ENCODE peak calls at places on chromosomes 2 and 18, in eight cellular contexts. K, I, A, X, C, V, D and Z are unnamed samples.

GRCh38 chr2:42200534-42201227 is 31.5 kb downstream of the EML4 start:
- DNase-seq in D (no peak), K (no peak), X (no peak), A (no peak), I (no peak), V (no peak), C (no peak), Z (no peak)

GRCh38 chr2:204150695-204151240 is 214.2 kb downstream of the ICOS start:
- DNase-seq in X (no peak), D (no peak), I (no peak), K (no peak), V (no peak), C (no peak), A (no peak), Z (no peak)

GRCh38 chr2:181656450-181657261 is at the start of gene CERKL:
- DNase-seq in A (peak; percentile 60), C (no peak), V (no peak), X (peak; percentile 66), D (peak; percentile 27), I (peak; percentile 93), K (no peak), Z (no peak)

GRCh38 chr2:40287201-40287600 is 164.7 kb downstream of the SLC8A1 start:
- DNase-seq in I (no peak), D (no peak), A (no peak), X (no peak), V (no peak), C (no peak), K (no peak), Z (no peak)

GRCh38 chr2:217597140-217597539 is 405.7 kb downstream of the TNS1 start:
- DNase-seq in X (no peak), I (no peak), A (no peak), D (no peak), V (no peak), K (no peak), C (no peak), Z (no peak)

GRCh38 chr18:59008302-59008974 is 131.2 kb upstream of the SEC11C start:
- DNase-seq in I (no peak), V (no peak), C (no peak), A (no peak), X (peak; percentile 62), D (no peak), K (peak; percentile 51), Z (no peak)

GRCh38 chr2:236679906-236680305 is 110.3 kb downstream of the ACKR3 start:
- DNase-seq in A (no peak), I (no peak), C (no peak), V (no peak), K (no peak), D (no peak), X (peak; percentile 52), Z (no peak)

GRCh38 chr2:151200844-151201243 is 60.8 kb downstream of the RBM43 start:
- DNase-seq in D (no peak), I (no peak), V (no peak), K (no peak), X (no peak), C (no peak), A (no peak), Z (no peak)

GRCh38 chr18:50313031-50313607 is 25.6 kb upstream of the CXXC1 start:
- DNase-seq in I (no peak), C (no peak), D (no peak), K (no peak), V (no peak), X (no peak), A (no peak), Z (no peak)

GRCh38 chr2:98438190-98439133 is 6.2 kb upstream of the INPP4A start:
- DNase-seq in K (no peak), I (no peak), C (no peak), A (no peak), V (no peak), X (no peak), D (no peak), Z (no peak)

GRCh38 chr2:112010751-112011150 is 44.3 kb upstream of the TMEM87B start:
- DNase-seq in I (no peak), A (no peak), C (no peak), K (no peak), D (no peak), X (peak; percentile 42), V (no peak), Z (no peak)

GRCh38 chr18:28793911-28794310 is 617.0 kb upstream of the CDH2 start:
- DNase-seq in I (no peak), X (peak; percentile 14), V (no peak), K (no peak), A (no peak), C (no peak), D (no peak), Z (no peak)

GRCh38 chr2:42140501-42140900 is 28.7 kb upstream of the EML4 start:
- DNase-seq in K (no peak), C (no peak), I (no peak), X (no peak), D (no peak), A (no peak), V (no peak), Z (no peak)

GRCh38 chr2:10028988-10029874 is 14.1 kb upstream of the KLF11 start:
- DNase-seq in I (peak; percentile 88), D (peak; percentile 73), C (no peak), A (peak; percentile 55), K (no peak), V (no peak), X (peak; percentile 54), Z (no peak)

GRCh38 chr2:85843543-85843942 is 45.2 kb downstream of the ST3GAL5 start:
- DNase-seq in I (no peak), X (no peak), V (no peak), C (no peak), A (no peak), D (no peak), K (no peak), Z (no peak)

GRCh38 chr2:45681675-45682074 is 30.2 kb downstream of the PRKCE start:
- DNase-seq in A (no peak), I (no peak), C (peak; percentile 47), V (no peak), X (peak; percentile 50), D (no peak), K (peak; percentile 74), Z (no peak)

GRCh38 chr2:37590119-37590571 is 81.3 kb downstream of the CDC42EP3 start:
- DNase-seq in D (no peak), K (no peak), C (peak; percentile 19), X (peak; percentile 37), A (no peak), I (no peak), V (no peak), Z (no peak)

GRCh38 chr2:74471332-74472065 is 981 bp downstream of the MRPL53 start:
- DNase-seq in I (peak; percentile 32), X (no peak), A (no peak), K (no peak), V (no peak), C (no peak), D (no peak), Z (no peak)

GRCh38 chr2:74077636-74078035 is 70.1 kb downstream of the BOLA3 start:
- DNase-seq in K (no peak), C (no peak), A (peak; percentile 46), V (no peak), D (no peak), X (no peak), I (no peak), Z (no peak)

GRCh38 chr2:16100006-16100405 is 159.7 kb downstream of the MYCN start:
- DNase-seq in C (no peak), X (peak; percentile 32), K (no peak), D (no peak), V (no peak), A (no peak), I (no peak), Z (no peak)

GRCh38 chr2:20356042-20356441 is 5.4 kb upstream of the PUM2 start:
- DNase-seq in C (no peak), A (no peak), D (no peak), I (no peak), K (peak; percentile 55), V (no peak), X (no peak), Z (no peak)

GRCh38 chr18:46756559-46757201 is at the start of gene ST8SIA5:
- DNase-seq in C (peak; percentile 69), K (no peak), A (peak; percentile 47), D (peak; percentile 36), V (no peak), X (no peak), I (no peak), Z (no peak)

GRCh38 chr2:171522804-171523338 is 597 bp downstream of the CYBRD1 start:
- DNase-seq in A (peak; percentile 38), K (no peak), C (no peak), D (peak; percentile 36), I (peak; percentile 75), X (peak; percentile 49), V (no peak), Z (no peak)

GRCh38 chr2:97774425-97774824 is 61.0 kb downstream of the ZAP70 start:
- DNase-seq in X (peak; percentile 36), V (no peak), A (peak; percentile 50), C (no peak), I (no peak), K (no peak), D (no peak), Z (no peak)

GRCh38 chr2:7825591-7826312 is 856.1 kb upstream of the ID2 start:
- DNase-seq in V (no peak), I (no peak), A (no peak), C (no peak), K (peak; percentile 78), X (peak; percentile 32), D (no peak), Z (no peak)

GRCh38 chr18:48545690-48546365 is 7.0 kb downstream of the CTIF start:
- DNase-seq in D (peak; percentile 61), A (peak; percentile 60), V (no peak), X (peak; percentile 64), K (no peak), C (peak; percentile 49), I (peak; percentile 83), Z (no peak)
- H3K4me3 ChIP-seq in D (no peak overlapping the region), A (no peak overlapping the region), V (no peak overlapping the region), X (no peak overlapping the region), K (no peak overlapping the region), C (no peak overlapping the region), I (no peak overlapping the region), Z (no peak overlapping the region)

GRCh38 chr2:95275151-95275515 is 884 bp downstream of the PROM2 start:
- DNase-seq in C (peak; percentile 5), V (no peak), I (peak; percentile 49), A (no peak), D (no peak), X (no peak), K (no peak), Z (no peak)
- H3K4me3 ChIP-seq in C (no peak overlapping the region), V (no peak overlapping the region), I (peak overlapping the region; percentile 40), A (no peak overlapping the region), D (no peak overlapping the region), X (no peak overlapping the region), K (peak overlapping the region; percentile 1), Z (peak overlapping the region; percentile 61)

GRCh38 chr2:142681952-142682351 is 195.5 kb upstream of the KYNU start:
- DNase-seq in A (no peak), I (no peak), V (no peak), C (no peak), X (no peak), K (no peak), D (no peak), Z (no peak)
- H3K4me3 ChIP-seq in A (no peak overlapping the region), I (no peak overlapping the region), V (no peak overlapping the region), C (no peak overlapping the region), X (no peak overlapping the region), K (no peak overlapping the region), D (no peak overlapping the region), Z (no peak overlapping the region)

DNA sequence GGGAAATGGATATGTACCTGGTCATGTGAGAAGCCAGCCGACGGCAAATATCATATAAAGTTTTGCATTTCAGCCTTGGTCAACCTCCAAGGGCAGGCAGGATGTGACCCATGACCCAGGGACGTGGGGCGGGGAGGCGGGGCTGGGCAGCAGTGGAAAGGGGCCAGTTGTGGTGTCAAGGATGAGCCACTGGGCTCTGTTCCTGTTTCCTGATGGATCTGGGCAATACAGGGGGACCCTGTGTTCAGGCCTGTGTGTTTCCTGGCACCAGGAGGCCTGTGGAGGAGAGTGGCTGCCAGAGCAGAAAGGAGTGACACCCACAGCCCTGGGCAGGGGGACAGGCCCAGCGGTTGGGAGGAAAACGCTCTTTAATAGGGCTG is 106.9 kb downstream of the GATA6 start:
- DNase-seq in I (peak; percentile 68), D (no peak), X (no peak), V (no peak), C (peak; percentile 40), A (no peak), K (no peak), Z (no peak)
- H3K4me3 ChIP-seq in I (no peak overlapping the region), D (no peak overlapping the region), X (no peak overlapping the region), V (no peak overlapping the region), C (no peak overlapping the region), A (no peak overlapping the region), K (no peak overlapping the region), Z (no peak overlapping the region)